ENCODE peak calls at places on chromosomes 12 and 14, in six cellular contexts. Q is A549, P is Calu3, A is left ventricle myocardium inferior, L is GM12865, W is astrocyte of the spinal cord. R is an unnamed sample.

GRCh38 chr12:77686760-77687159 is 143.9 kb upstream of the NAV3 start:
- DNase-seq in W (peak), P (no peak), L (no peak), Q (no peak), A (no peak), R (no peak)

GRCh38 chr12:38886064-38886463 is 19.3 kb downstream of the CPNE8 start:
- DNase-seq in A (peak), L (no peak), Q (peak), P (peak), W (peak), R (no peak)

GRCh38 chr12:76836633-76837032 is 42.2 kb downstream of the CSRP2 start:
- DNase-seq in Q (no peak), P (no peak), L (no peak), W (no peak), A (no peak), R (no peak)

GRCh38 chr14:76491172-76491930 is 115.4 kb downstream of the ESRRB start:
- DNase-seq in W (no peak), Q (no peak), L (no peak), P (no peak), A (no peak), R (no peak)

GRCh38 chr12:70757830-70758493 is 120.7 kb upstream of the PTPRB start:
- DNase-seq in P (no peak), Q (no peak), W (no peak), L (no peak), A (no peak), R (no peak)

GRCh38 chr12:11545438-11546330 is 103.8 kb upstream of the ETV6 start:
- DNase-seq in P (no peak), W (no peak), L (peak), Q (no peak), A (no peak), R (peak)

GRCh38 chr14:52227559-52228222 is 39.8 kb upstream of the PTGDR start:
- DNase-seq in L (no peak), W (no peak), Q (no peak), P (no peak), A (no peak), R (no peak)

GRCh38 chr12:49055978-49056754 is 4.4 kb downstream of the KMT2D start:
- DNase-seq in L (peak), A (peak), W (peak), Q (peak), P (peak), R (peak)

GRCh38 chr14:84797326-84797725 is 732.6 kb upstream of the FLRT2 start:
- DNase-seq in A (no peak), L (no peak), P (no peak), W (peak), Q (no peak), R (no peak)
- TF ChIP-seq CTCF in A (no peak), L (no peak), P (no peak), W (no peak), Q (no peak), R (no peak)

DNA sequence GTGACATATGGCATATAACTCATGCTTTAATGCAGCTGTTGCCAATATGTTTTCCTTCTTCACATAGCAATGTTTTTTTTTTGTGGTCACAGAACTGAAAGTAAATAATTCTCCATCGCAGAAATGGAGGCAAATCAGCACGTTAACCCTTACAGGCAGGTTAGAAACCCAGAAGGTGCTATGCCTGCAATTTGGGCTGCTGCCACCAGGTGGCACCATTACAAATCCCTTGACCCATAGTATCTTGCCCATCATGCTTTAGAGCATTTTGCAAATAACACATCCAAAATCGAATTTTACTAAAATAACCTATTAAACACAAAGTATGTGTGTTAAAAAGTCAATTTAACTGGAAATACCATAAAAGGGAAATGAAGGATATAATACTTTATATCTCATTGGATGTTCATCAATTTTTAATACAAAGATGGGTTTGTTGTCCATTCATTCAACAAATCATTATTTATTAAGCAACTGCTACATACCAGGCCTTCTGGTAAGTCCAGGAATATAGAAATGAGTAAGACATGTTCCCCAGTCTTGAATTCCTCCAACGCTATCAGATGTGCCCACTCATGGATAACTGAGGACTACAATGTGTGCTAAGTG is 340.1 kb downstream of the GLT1D1 start:
- DNase-seq in A (no peak), Q (peak), W (peak), P (peak), L (peak), R (no peak)
- TF ChIP-seq CTCF in A (peak), Q (no peak), W (peak), P (peak), L (peak), R (peak)

GRCh38 chr14:71011479-71011878 is 104.2 kb downstream of the PCNX1 start:
- DNase-seq in Q (no peak), A (no peak), W (no peak), L (no peak), P (no peak), R (no peak)
- TF ChIP-seq CTCF in Q (peak), A (peak), W (peak), L (no peak), P (no peak), R (no peak)

GRCh38 chr12:112456029-112456428 is 37.3 kb downstream of the PTPN11 start:
- DNase-seq in L (no peak), A (no peak), Q (no peak), P (no peak), W (no peak), R (no peak)
- TF ChIP-seq CTCF in L (no peak), A (no peak), Q (no peak), P (no peak), W (no peak), R (no peak)

DNA sequence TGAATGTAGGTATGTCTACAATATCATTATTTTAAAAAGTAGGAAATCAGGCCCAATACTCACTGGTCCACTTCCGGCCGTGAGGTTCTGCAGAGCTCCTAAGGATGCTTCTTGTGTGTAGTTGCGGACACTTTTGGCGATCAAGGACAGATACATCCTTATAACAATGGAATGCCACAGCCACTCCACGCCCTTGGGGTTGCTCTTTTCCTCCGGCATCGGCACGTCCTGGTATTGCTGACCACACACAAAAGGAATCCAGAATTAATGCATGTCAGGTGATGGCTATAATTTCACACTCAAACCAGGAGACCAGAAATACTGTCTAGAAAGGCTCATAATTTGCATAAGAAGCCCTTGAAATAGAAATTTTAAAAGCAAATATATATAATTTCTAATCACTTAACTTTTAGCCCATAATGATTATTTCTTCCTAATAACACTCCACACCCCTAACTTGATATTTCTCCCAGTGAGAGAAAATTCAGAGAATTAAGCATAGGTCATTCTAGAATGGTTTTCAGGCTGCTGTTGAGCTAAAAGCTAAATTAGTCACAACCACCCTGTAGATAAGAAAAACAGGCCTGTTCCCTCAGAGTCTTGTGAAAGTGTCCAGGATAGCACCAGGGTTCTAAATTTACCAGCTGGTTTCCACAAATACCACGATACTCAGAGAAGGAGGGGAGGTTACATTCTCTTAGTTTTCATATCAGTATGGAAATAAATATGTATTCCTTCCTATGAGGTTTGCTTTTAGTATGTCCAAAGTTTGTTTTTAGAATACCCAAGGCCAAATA is 65.8 kb upstream of the YARS2 start:
- DNase-seq in Q (no peak), L (no peak), P (no peak), W (peak), A (no peak), R (no peak)
- TF ChIP-seq CTCF in Q (no peak), L (no peak), P (no peak), W (no peak), A (no peak), R (no peak)

DNA sequence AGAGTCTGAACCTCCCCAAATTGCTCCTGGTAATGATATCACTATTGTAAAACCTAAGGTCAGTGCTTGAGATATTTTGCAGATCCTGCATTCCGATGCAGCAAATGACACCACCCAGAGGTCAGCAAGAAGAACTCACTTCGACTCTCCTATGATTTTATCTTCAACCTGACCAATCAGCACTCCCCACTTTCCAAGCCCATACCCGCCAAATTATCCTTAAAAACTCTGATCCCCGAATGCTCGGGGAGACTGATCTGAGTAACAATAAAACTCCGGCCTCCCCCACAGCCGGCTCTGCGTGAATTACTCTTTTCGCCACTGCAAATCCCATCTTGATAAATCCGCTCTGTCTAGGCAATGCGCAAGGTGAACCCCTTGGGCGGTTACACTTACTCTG is 1.2 kb downstream of the NPC2 start:
- DNase-seq in W (peak), L (peak), P (no peak), Q (peak), A (no peak), R (peak)
- TF ChIP-seq CTCF in W (peak), L (peak), P (no peak), Q (peak), A (peak), R (peak)

GRCh38 chr14:91892918-91893527 is 25.7 kb upstream of the TC2N start:
- DNase-seq in P (peak), W (no peak), A (no peak), Q (no peak), L (peak), R (peak)
- TF ChIP-seq CTCF in P (peak), W (peak), A (peak), Q (peak), L (peak), R (peak)

R was measured in GM20000.